ENCODE peak calls at places on chromosomes 13 and 19, in six cellular contexts. R, L, D, N, S and U are unnamed samples.

GRCh38 chr19:39506944-39507714 is 7.8 kb upstream of the SELENOV start:
- DNase-seq in S (peak; percentile 81), D (no peak), L (no peak), R (peak; percentile 71), N (no peak), U (peak; percentile 89)

GRCh38 chr19:55369651-55370304 is 485 bp downstream of the IL11 start:
- DNase-seq in L (no peak), D (no peak), N (no peak), S (peak; percentile 50), R (peak; percentile 84), U (no peak)

GRCh38 chr13:45615501-45616101 is at the start of gene ERICH6B:
- DNase-seq in L (no peak), R (no peak), S (peak; percentile 91), D (peak; percentile 19), N (peak; percentile 78), U (no peak)

GRCh38 chr13:99260216-99260615 is 2.0 kb upstream of the GPR18 start:
- DNase-seq in N (no peak), L (no peak), S (no peak), D (no peak), R (no peak), U (no peak)

GRCh38 chr19:52640916-52641315 is 2.8 kb upstream of the ZNF83 start:
- DNase-seq in L (no peak), S (peak; percentile 41), D (no peak), R (no peak), N (no peak), U (no peak)

GRCh38 chr13:94249512-94249911 is 230.0 kb downstream of the DCT start:
- DNase-seq in N (no peak), D (no peak), R (no peak), S (no peak), L (peak; percentile 50), U (no peak)

GRCh38 chr19:283395-283794 is 7.8 kb downstream of the PLPP2 start:
- DNase-seq in N (no peak), D (no peak), S (no peak), L (no peak), R (no peak), U (no peak)

GRCh38 chr13:54709546-54709945 is 1680.9 kb downstream of the OLFM4 start:
- DNase-seq in N (no peak), D (no peak), S (no peak), L (no peak), R (peak; percentile 22), U (no peak)

GRCh38 chr13:59744747-59745394 is 418.9 kb downstream of the DIAPH3 start:
- DNase-seq in R (no peak), D (no peak), S (no peak), L (no peak), N (no peak), U (no peak)

GRCh38 chr19:296476-297225 is 5.4 kb upstream of the PLPP2 start:
- DNase-seq in D (no peak), N (peak; percentile 76), S (no peak), L (no peak), R (no peak), U (no peak)

GRCh38 chr13:77729502-77730221 is 32.2 kb downstream of the SLAIN1 start:
- DNase-seq in R (no peak), N (no peak), S (peak; percentile 20), L (no peak), D (no peak), U (peak; percentile 31)

GRCh38 chr13:57044910-57045309 is 95.8 kb upstream of the PRR20A start:
- DNase-seq in S (no peak), D (no peak), L (no peak), R (no peak), N (no peak), U (no peak)

GRCh38 chr13:80338781-80339577 is 1.9 kb downstream of the SPRY2 start:
- DNase-seq in N (peak; percentile 91), D (peak; percentile 76), L (peak; percentile 67), S (peak; percentile 72), R (peak; percentile 48), U (peak; percentile 40)

GRCh38 chr13:32857077-32857476 is 159.1 kb upstream of the KL start:
- DNase-seq in S (no peak), N (no peak), D (no peak), L (no peak), R (no peak), U (no peak)

GRCh38 chr19:27776524-27776923 is 1436.4 kb downstream of the UQCRFS1 start:
- DNase-seq in R (no peak), D (no peak), N (no peak), S (no peak), L (no peak), U (no peak)

GRCh38 chr13:23372264-23372905 is 61.1 kb downstream of the SACS start:
- DNase-seq in D (no peak), N (no peak), R (no peak), L (no peak), S (no peak), U (no peak)

GRCh38 chr19:20162821-20163220 is 4.2 kb upstream of the ZNF486 start:
- DNase-seq in S (no peak), R (no peak), D (no peak), N (no peak), L (no peak), U (no peak)

GRCh38 chr19:4896372-4896771 is 6.3 kb downstream of the ARRDC5 start:
- DNase-seq in S (no peak), R (peak; percentile 56), L (no peak), D (no peak), N (no peak), U (no peak)

GRCh38 chr19:10416083-10416379 is 4.3 kb upstream of the PDE4A start:
- DNase-seq in D (no peak), S (no peak), L (no peak), R (no peak), N (no peak), U (no peak)

GRCh38 chr13:50843256-50844043 is at the start of gene DLEU7:
- DNase-seq in S (peak; percentile 40), R (no peak), L (no peak), D (no peak), N (peak; percentile 78), U (no peak)

GRCh38 chr13:105914637-105915036 is 620.8 kb downstream of the EFNB2 start:
- DNase-seq in R (no peak), L (peak; percentile 77), S (no peak), N (no peak), D (no peak), U (no peak)

GRCh38 chr19:47510516-47511127 is 4.2 kb downstream of the NAPA start:
- DNase-seq in D (no peak), R (no peak), L (no peak), N (peak; percentile 33), S (no peak), U (no peak)
- TF ChIP-seq CTCF in D (peak; percentile 15), R (no peak), L (no peak), N (no peak), S (no peak), U (no peak)

GRCh38 chr19:16435238-16435911 is 36.4 kb downstream of the EPS15L1 start:
- DNase-seq in S (peak; percentile 78), R (no peak), N (peak; percentile 30), L (peak; percentile 89), D (peak; percentile 40), U (no peak)

GRCh38 chr19:16441661-16442071 is 30.1 kb downstream of the EPS15L1 start:
- DNase-seq in R (no peak), D (no peak), S (peak; percentile 38), L (no peak), N (peak; percentile 83), U (no peak)

GRCh38 chr19:16433986-16434385 is 37.8 kb downstream of the EPS15L1 start:
- DNase-seq in R (no peak), N (no peak), S (no peak), D (no peak), L (no peak), U (no peak)

GRCh38 chr19:16435999-16436650 is 35.6 kb downstream of the EPS15L1 start:
- DNase-seq in R (no peak), N (no peak), S (no peak), D (no peak), L (no peak), U (no peak)

DNA sequence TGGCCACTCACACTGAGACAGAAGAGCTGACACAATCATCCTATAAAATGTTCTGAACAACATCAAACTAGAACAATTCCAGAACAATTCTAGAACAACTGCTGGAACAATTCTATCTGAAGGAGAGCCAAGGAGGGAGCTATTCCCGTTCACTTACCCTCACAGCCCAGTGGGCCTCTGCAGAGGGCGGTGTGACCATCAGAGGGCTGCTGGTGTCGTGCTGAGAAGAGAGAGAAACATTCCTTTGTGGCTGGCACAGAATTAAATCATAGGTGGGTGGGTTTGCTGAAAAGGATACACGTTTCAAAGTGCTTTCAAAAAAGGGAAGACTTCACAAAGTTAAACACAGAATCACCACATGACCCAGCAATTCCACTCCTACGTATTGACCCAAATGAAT is 35.0 kb downstream of the EPS15L1 start:
- DNase-seq in R (no peak), N (peak; percentile 8), L (no peak), D (no peak), S (no peak), U (no peak)
- TF ChIP-seq CTCF in R (no peak), N (no peak), L (no peak), D (no peak), S (no peak), U (no peak)

DNA sequence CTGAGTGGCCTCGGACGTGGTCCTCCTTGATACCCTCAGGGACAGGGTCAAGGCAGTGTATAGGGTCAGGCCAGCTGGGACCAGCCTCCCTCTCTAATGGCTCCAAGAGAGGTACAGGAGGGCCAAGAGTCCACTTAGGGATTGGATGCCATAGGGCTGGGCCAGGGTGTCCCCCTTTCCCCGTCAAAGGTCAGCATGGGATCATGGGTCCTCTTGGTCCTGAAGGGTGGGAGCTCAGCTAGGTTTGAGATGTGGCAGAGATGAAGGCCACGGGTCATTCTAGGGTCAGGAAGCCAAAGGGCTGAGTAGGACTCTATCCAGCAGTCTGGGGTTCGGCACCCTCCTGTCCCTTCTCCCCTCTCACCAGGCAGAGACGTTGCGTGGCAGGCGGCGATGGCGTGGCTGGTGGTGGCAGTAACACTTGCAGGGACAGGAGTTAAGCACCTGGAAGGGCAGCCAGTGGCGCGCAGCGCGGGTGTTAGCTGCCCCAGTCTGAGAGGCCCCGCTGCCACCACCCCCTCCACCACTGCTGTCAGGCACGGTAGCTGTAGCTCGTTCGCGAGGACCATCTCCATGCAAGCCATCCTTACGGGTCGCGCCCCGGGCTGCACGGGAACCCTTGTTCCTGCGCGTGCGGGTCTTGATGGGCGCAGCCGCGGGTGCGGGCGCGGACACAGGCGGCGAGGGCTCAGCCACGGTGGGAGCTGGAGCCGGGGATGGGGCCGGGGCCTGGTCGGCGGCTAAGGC is 2.6 kb downstream of the GGN start:
- DNase-seq in N (peak; percentile 78), L (no peak), S (no peak), R (no peak), D (no peak), U (no peak)
- TF ChIP-seq CTCF in N (no peak), L (no peak), S (no peak), R (no peak), D (no peak), U (no peak)

DNA sequence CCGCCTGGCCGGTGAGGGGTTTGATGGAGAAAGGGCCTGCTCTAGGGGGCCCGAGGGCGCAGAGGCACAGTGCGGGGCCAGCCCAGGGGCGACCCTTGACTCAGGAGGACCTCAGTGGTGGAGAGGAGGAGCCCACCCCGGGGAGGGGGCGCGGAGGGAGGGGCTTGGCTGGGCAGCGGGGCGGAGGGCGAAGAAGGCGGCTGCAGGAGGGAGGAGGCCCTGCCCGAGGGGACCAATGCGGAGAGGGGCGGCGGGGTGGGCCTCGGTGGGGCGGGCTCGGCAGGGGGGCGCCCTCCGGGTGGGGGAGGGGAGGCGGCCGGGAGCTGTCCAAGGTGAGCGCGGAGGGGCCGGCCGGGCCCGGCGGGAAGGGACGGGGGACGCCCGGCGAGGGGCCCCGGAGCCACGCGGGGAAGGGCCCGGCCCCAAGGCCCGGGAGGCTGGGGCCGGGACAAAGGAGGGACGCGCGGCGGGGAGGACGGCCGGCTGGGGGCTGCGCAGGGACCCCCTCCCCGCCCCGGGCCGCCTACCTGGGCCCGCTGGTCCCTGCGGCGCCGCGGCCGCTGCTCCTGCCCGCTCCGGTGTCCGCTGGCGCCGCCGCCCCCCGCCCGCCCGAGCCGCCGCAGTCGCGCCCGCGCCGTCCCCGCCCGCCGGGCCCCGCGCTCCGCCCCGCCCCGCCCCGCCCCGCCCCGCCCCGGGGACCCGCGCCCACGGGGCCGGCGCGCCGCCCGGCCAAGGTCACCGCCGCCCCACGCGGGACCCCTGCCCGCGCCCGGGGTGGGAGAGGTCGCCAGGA is at the start of gene DIRAS1:
- DNase-seq in S (no peak), L (no peak), D (no peak), N (no peak), R (no peak), U (no peak)
- TF ChIP-seq CTCF in S (no peak), L (no peak), D (no peak), N (no peak), R (no peak), U (no peak)